ENCODE peak calls at places on chromosomes 6 and 20, in ten cellular contexts. V is fibroblast of pulmonary artery; K is fibroblast of lung; T is left lung; C is GM12878; W is neuronal stem cell; H is CD4-positive, alpha-beta memory T cell; I is colonic mucosa; D is DND-41; U is K562. Y is an unnamed sample.

GRCh38 chr20:18609741-18610140 is 21.9 kb downstream of the DTD1 start:
- DNase-seq in K (no peak), H (no peak), W (no peak), D (no peak), U (no peak), V (no peak), I (no peak), C (no peak), T (no peak), Y (no peak)

GRCh38 chr6:44059359-44060342 is 67.6 kb downstream of the MRPL14 start:
- DNase-seq in K (peak), U (peak), H (no peak), D (no peak), I (no peak), W (no peak), T (no peak), C (no peak), V (peak), Y (no peak)

GRCh38 chr6:7184502-7184901 is 76.7 kb downstream of the RREB1 start:
- DNase-seq in K (no peak), H (no peak), D (no peak), I (no peak), U (no peak), W (no peak), C (no peak), T (no peak), V (no peak), Y (no peak)

GRCh38 chr6:113293106-113293505 is 564.0 kb upstream of the MARCKS start:
- DNase-seq in K (peak), H (no peak), V (no peak), T (no peak), C (peak), D (no peak), W (no peak), U (no peak), I (no peak), Y (no peak)

GRCh38 chr20:1281279-1282057 is 15.4 kb downstream of the SNPH start:
- DNase-seq in T (no peak), C (no peak), D (no peak), V (no peak), I (no peak), K (no peak), W (no peak), U (no peak), H (no peak), Y (no peak)

GRCh38 chr6:44176935-44177509 is 18.4 kb downstream of the CAPN11 start:
- DNase-seq in I (no peak), U (no peak), K (no peak), D (peak), C (peak), T (no peak), H (no peak), V (no peak), W (no peak), Y (no peak)

GRCh38 chr6:85561750-85562357 is 31.8 kb downstream of the SNX14 start:
- DNase-seq in I (no peak), C (no peak), D (no peak), U (no peak), H (no peak), V (peak), K (no peak), T (no peak), W (no peak), Y (no peak)

GRCh38 chr6:56399250-56399671 is 151.9 kb upstream of the COL21A1 start:
- DNase-seq in U (no peak), V (peak), H (no peak), W (no peak), C (no peak), K (peak), I (no peak), T (no peak), D (no peak), Y (no peak)

GRCh38 chr6:73051147-73051546 is 174.1 kb downstream of the KHDC1L start:
- DNase-seq in W (no peak), V (no peak), D (no peak), C (no peak), H (peak), K (no peak), T (no peak), U (no peak), I (no peak), Y (no peak)

GRCh38 chr6:53593001-53593488 is 48.1 kb upstream of the GCLC start:
- DNase-seq in C (no peak), I (no peak), K (peak), T (no peak), V (peak), D (no peak), W (no peak), H (no peak), U (peak), Y (no peak)

GRCh38 chr20:39865446-39865845 is 823.6 kb downstream of the MAFB start:
- DNase-seq in T (no peak), V (no peak), K (no peak), U (no peak), W (no peak), C (no peak), H (no peak), D (no peak), I (no peak), Y (no peak)

GRCh38 chr6:165676435-165677068 is 13.5 kb upstream of the PDE10A start:
- DNase-seq in H (no peak), K (peak), T (no peak), D (no peak), U (peak), C (no peak), V (peak), W (no peak), I (no peak), Y (no peak)

GRCh38 chr6:136439514-136440186 is 110.6 kb downstream of the MAP7 start:
- DNase-seq in T (peak), C (no peak), W (no peak), V (no peak), U (no peak), K (peak), H (no peak), D (no peak), I (peak), Y (no peak)

GRCh38 chr20:1897965-1898464 is 2.8 kb downstream of the SIRPA start:
- DNase-seq in K (no peak), W (no peak), T (peak), C (peak), I (peak), D (no peak), V (peak), U (no peak), H (no peak), Y (no peak)

GRCh38 chr6:144286503-144287393 is 1.6 kb downstream of the UTRN start:
- DNase-seq in T (peak), H (peak), I (peak), V (peak), C (no peak), K (peak), D (peak), W (peak), U (peak), Y (no peak)

GRCh38 chr6:6923605-6924004 is 184.2 kb upstream of the RREB1 start:
- DNase-seq in K (no peak), H (no peak), V (no peak), T (no peak), D (no peak), I (no peak), W (no peak), C (no peak), U (no peak), Y (no peak)

GRCh38 chr6:93300661-93301060 is 118.7 kb downstream of the EPHA7 start:
- DNase-seq in T (no peak), W (no peak), H (no peak), I (no peak), V (no peak), C (no peak), D (no peak), K (no peak), U (no peak), Y (no peak)

GRCh38 chr20:11902264-11902663 is 15.4 kb upstream of the BTBD3 start:
- DNase-seq in D (no peak), H (no peak), U (no peak), W (no peak), I (no peak), C (no peak), K (peak), T (no peak), V (peak), Y (no peak)

GRCh38 chr20:16505894-16506293 is 67.4 kb downstream of the KIF16B start:
- DNase-seq in V (no peak), U (no peak), T (no peak), I (no peak), C (no peak), K (no peak), W (no peak), D (no peak), H (no peak), Y (no peak)

GRCh38 chr20:61925555-61926252 is 140.0 kb downstream of the TAF4 start:
- DNase-seq in D (no peak), U (peak), C (no peak), K (peak), I (no peak), H (no peak), T (no peak), V (peak), W (no peak), Y (no peak)

GRCh38 chr6:48985025-48985424 is 478.0 kb downstream of the MMUT start:
- DNase-seq in W (no peak), H (no peak), C (no peak), V (no peak), K (peak), T (no peak), U (no peak), D (no peak), I (no peak), Y (no peak)

GRCh38 chr20:51220293-51220706 is 197.4 kb upstream of the KCNG1 start:
- DNase-seq in C (no peak), U (peak), K (no peak), T (no peak), I (peak), V (peak), D (peak), W (no peak), H (no peak), Y (peak)

GRCh38 chr20:23884136-23884770 is 4.7 kb upstream of the CST5 start:
- DNase-seq in W (no peak), I (no peak), C (no peak), K (no peak), T (no peak), D (no peak), H (no peak), U (no peak), V (no peak), Y (no peak)

GRCh38 chr6:26366504-26366903 is 1.5 kb downstream of the BTN3A2 start:
- DNase-seq in C (no peak), I (no peak), D (peak), H (no peak), W (no peak), U (no peak), T (no peak), K (no peak), V (no peak), Y (no peak)
- H3K4me3 ChIP-seq in C (peak), I (no peak), D (no peak), H (peak), W (no peak), U (no peak), T (peak), K (no peak), V (no peak), Y (peak)

GRCh38 chr6:32413427-32414047 is 6.6 kb upstream of the BTNL2 start:
- DNase-seq in I (peak), H (peak), D (peak), T (peak), C (peak), W (peak), U (peak), V (peak), K (peak), Y (peak)

GRCh38 chr6:32415521-32416019 is 8.6 kb upstream of the BTNL2 start:
- DNase-seq in H (peak), V (peak), D (peak), C (no peak), W (peak), K (peak), T (peak), U (peak), I (peak), Y (peak)

GRCh38 chr6:32410906-32411305 is 3.9 kb upstream of the BTNL2 start:
- DNase-seq in I (no peak), D (no peak), U (no peak), H (no peak), C (no peak), V (no peak), T (no peak), W (no peak), K (no peak), Y (no peak)

GRCh38 chr6:32416031-32416430 is 9.1 kb upstream of the BTNL2 start:
- DNase-seq in I (no peak), U (no peak), V (peak), H (no peak), C (no peak), D (no peak), T (no peak), W (no peak), K (peak), Y (no peak)

GRCh38 chr6:32411943-32412342 is 5.0 kb upstream of the BTNL2 start:
- DNase-seq in U (no peak), K (no peak), H (no peak), V (no peak), C (no peak), T (no peak), I (peak), D (no peak), W (no peak), Y (no peak)
- H3K4me3 ChIP-seq in U (no peak), K (no peak), H (no peak), V (no peak), C (no peak), T (no peak), I (no peak), D (no peak), W (no peak), Y (no peak)

GRCh38 chr20:4726710-4727391 is 5.1 kb downstream of the PRND start:
- DNase-seq in I (no peak), D (no peak), W (no peak), H (peak), C (peak), K (peak), T (peak), V (peak), U (no peak), Y (peak)
- H3K4me3 ChIP-seq in I (no peak), D (no peak), W (no peak), H (no peak), C (peak), K (no peak), T (peak), V (no peak), U (no peak), Y (peak)

DNA sequence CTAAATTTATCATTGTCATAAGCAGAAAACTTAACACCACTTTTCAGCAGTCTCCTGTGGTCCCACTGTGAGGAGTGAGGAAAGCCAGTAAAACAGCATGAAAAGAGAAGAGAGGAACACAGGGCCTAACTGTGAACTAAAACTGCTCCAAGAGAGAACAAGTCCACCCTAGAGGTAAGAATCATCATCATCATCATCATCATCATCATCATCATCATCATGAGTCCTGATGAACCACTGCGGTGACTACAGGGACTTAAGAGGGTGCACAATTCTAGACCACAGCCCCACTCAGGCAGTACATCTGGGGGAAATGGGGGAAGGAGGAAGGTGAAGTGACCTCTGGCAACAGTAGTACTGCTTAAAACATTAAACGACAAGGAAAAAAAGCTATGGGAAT is 13.6 kb downstream of the ZNF337 start:
- DNase-seq in U (no peak), D (no peak), W (no peak), H (no peak), K (no peak), T (no peak), C (no peak), V (no peak), I (no peak), Y (no peak)
- H3K4me3 ChIP-seq in U (no peak), D (no peak), W (no peak), H (no peak), K (no peak), T (no peak), C (no peak), V (no peak), I (no peak), Y (no peak)

DNA sequence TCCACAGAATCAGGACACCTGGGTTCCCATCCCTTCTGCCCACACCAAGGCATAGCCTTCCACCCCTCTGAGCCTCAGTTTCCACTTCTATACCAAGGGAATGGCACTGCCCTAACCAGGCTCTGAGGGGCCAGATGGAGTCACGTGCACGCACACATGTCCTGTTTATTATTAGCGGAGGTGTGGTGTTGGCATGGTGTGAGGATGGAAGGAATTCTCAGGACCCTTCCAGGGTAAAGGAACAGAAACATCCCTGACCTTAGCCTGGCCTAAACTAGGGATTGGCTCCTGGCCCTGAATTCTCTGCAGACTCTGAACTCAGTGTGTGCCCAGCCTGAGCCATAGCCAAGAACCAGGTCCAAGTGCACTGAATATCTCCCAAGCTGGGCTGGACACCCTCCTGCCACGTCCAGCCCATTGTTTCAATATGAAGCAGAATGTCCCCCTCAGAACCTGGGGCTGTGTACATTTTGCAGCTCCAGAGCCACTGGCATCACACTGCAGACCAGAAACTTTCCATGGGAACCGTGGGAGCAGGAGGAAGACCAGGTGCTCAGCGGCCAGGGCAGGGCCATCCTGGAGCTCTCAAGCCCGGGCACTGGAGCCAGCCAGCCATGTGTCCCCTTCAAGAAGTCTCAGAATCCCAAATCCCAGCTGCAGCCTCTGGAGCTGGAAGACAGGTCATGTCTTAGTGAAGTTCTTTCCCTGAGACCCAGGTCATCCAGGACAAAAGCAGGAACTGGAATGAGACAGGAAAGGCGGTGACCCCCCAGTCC is 208.4 kb downstream of the ANKRD60 start:
- DNase-seq in K (no peak), I (no peak), W (no peak), U (no peak), D (no peak), V (no peak), H (no peak), C (no peak), T (no peak), Y (no peak)
- H3K4me3 ChIP-seq in K (no peak), I (no peak), W (no peak), U (no peak), D (no peak), V (no peak), H (no peak), C (no peak), T (no peak), Y (no peak)

GRCh38 chr6:97069363-97069762 is 144.8 kb downstream of the KLHL32 start:
- DNase-seq in K (no peak), C (no peak), W (no peak), D (no peak), U (no peak), T (no peak), H (no peak), V (no peak), I (no peak), Y (no peak)

GRCh38 chr6:97077380-97077779 is 152.9 kb downstream of the KLHL32 start:
- DNase-seq in D (no peak), U (no peak), V (peak), T (no peak), H (no peak), K (no peak), W (no peak), I (no peak), C (no peak), Y (no peak)

GRCh38 chr6:97078791-97079190 is 154.3 kb downstream of the KLHL32 start:
- DNase-seq in I (no peak), K (no peak), V (no peak), H (no peak), T (no peak), C (no peak), W (no peak), D (no peak), U (no peak), Y (no peak)

DNA sequence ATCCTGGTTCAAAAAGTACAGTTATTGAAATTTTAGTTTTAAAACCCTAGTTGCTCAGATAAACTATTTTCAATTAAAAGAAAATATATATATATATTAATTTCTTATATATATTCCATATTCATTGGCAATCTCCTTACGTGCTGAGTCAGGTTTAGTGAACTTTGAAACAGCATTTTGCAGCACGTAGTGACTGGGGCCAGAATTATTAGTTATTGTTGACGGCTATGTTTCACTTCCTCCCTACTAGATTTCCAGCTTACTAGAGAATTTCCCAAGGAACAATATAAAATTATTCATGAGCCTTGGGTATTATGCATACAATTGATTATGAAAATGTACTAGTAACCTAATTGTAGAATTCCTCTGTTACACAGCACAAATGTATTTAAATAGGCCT is 150.3 kb downstream of the KLHL32 start:
- DNase-seq in D (no peak), V (no peak), U (no peak), H (no peak), K (no peak), I (no peak), C (no peak), T (no peak), W (no peak), Y (no peak)
- H3K4me3 ChIP-seq in D (no peak), V (no peak), U (no peak), H (no peak), K (no peak), I (no peak), C (no peak), T (no peak), W (no peak), Y (no peak)

DNA sequence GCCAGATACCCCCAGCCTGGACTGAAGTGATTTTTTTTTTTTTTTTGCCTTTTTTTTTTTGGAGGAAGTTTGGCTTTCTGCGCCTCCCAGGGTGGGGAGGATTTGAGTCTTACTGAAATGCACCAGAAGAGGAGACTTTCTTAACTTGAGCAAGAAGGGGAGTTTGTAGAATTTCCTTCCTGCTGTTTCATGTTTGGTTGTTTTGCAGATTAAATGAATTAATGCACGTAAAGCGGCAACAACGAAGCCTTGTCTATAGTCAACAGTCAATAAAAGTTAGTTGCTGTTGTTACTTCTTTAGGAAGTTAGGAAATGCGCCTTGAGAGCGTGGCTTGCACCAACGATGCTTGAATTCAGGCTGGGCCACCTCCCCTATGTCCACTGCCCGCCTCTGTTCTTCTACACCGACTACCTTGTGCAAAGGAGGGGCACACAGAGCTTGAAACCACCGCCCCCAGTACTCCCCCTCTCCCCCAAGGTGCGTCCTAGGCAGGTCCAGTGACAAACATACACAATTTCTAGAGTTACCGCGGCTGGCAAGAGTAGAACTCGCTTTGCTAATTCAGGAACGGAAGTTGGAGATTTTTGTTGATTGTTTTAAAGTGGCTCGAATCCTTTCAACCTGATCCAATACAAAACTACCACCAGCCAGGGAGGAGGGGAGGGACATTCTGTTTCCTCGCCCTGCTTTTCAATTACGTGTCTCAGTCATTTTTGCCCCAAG is 828 bp upstream of the CYP24A1 start:
- DNase-seq in W (peak), H (no peak), I (no peak), U (no peak), T (no peak), V (no peak), D (no peak), C (no peak), K (no peak), Y (no peak)
- H3K4me3 ChIP-seq in W (no peak), H (no peak), I (no peak), U (no peak), T (peak), V (no peak), D (no peak), C (no peak), K (no peak), Y (peak)

GRCh38 chr6:108942556-108943492 is 94.6 kb downstream of the ARMC2 start:
- DNase-seq in V (no peak), I (no peak), T (no peak), D (peak), C (no peak), H (peak), K (no peak), W (no peak), U (peak), Y (peak)
- H3K4me3 ChIP-seq in V (no peak), I (no peak), T (no peak), D (no peak), C (no peak), H (peak), K (no peak), W (no peak), U (no peak), Y (peak)